ENCODE peak calls at places on chromosome 17, in eight cellular contexts. S is esophagus muscularis mucosa, M is ovary, D is fibroblast of pulmonary artery, C is uterus, F is Calu3, Z is osteocyte, K is mesothelial cell of epicardium. G is an unnamed sample.

GRCh38 chr17:63138713-63139112 is 172.7 kb downstream of the TANC2 start:
- DNase-seq in S (no peak), M (no peak), D (no peak), C (no peak), F (no peak), Z (no peak), K (no peak), G (no peak)

GRCh38 chr17:65662166-65662565 is 100.7 kb upstream of the AXIN2 start:
- DNase-seq in S (no peak), M (no peak), D (peak; percentile 77), C (no peak), F (no peak), Z (no peak), K (no peak), G (no peak)

GRCh38 chr17:27290916-27291598 is 2.9 kb upstream of the WSB1 start:
- DNase-seq in S (no peak), M (no peak), D (no peak), C (no peak), F (no peak), Z (no peak), K (no peak), G (no peak)

GRCh38 chr17:9401434-9401833 is 174.2 kb downstream of the STX8 start:
- DNase-seq in S (no peak), M (no peak), D (peak; percentile 61), C (no peak), F (no peak), Z (no peak), K (no peak), G (no peak)

GRCh38 chr17:42917236-42917603 is 16.6 kb downstream of the G6PC1 start:
- DNase-seq in S (no peak), M (no peak), D (no peak), C (no peak), F (no peak), Z (no peak), K (no peak), G (no peak)

GRCh38 chr17:30236807-30237206 is 1.3 kb upstream of the SLC6A4 start:
- DNase-seq in S (no peak), M (no peak), D (peak; percentile 40), C (no peak), F (peak; percentile 81), Z (peak; percentile 89), K (peak; percentile 55), G (no peak)

GRCh38 chr17:6506679-6507231 is 49.6 kb downstream of the PITPNM3 start:
- DNase-seq in S (no peak), M (peak; percentile 40), D (peak; percentile 63), C (no peak), F (peak; percentile 46), Z (no peak), K (no peak), G (no peak)

GRCh38 chr17:77324227-77324626 is 183.5 kb downstream of the SEC14L1 start:
- DNase-seq in S (no peak), M (peak; percentile 30), D (no peak), C (peak; percentile 29), F (no peak), Z (peak; percentile 66), K (peak; percentile 21), G (peak; percentile 56)

GRCh38 chr17:75998327-75998795 is 2.3 kb upstream of the CDK3 start:
- DNase-seq in S (no peak), M (no peak), D (no peak), C (no peak), F (no peak), Z (no peak), K (no peak), G (no peak)

GRCh38 chr17:40518401-40519088 is 17.1 kb upstream of the TNS4 start:
- DNase-seq in S (no peak), M (no peak), D (no peak), C (peak; percentile 8), F (peak; percentile 96), Z (no peak), K (no peak), G (no peak)

GRCh38 chr17:48567209-48567608 is 10.9 kb downstream of the HOXB4 start:
- DNase-seq in S (no peak), M (no peak), D (no peak), C (no peak), F (no peak), Z (no peak), K (no peak), G (no peak)

GRCh38 chr17:81702934-81703746 is at the start of gene MRPL12:
- DNase-seq in S (peak; percentile 97), M (peak; percentile 90), D (peak; percentile 94), C (peak; percentile 89), F (peak; percentile 91), Z (peak; percentile 95), K (peak; percentile 88), G (peak; percentile 91)
- TF ChIP-seq CTCF in S (peak; percentile 33), M (peak; percentile 66), D (no peak), C (peak; percentile 44), F (no peak), Z (peak; percentile 28), K (peak; percentile 40), G (peak; percentile 44)

DNA sequence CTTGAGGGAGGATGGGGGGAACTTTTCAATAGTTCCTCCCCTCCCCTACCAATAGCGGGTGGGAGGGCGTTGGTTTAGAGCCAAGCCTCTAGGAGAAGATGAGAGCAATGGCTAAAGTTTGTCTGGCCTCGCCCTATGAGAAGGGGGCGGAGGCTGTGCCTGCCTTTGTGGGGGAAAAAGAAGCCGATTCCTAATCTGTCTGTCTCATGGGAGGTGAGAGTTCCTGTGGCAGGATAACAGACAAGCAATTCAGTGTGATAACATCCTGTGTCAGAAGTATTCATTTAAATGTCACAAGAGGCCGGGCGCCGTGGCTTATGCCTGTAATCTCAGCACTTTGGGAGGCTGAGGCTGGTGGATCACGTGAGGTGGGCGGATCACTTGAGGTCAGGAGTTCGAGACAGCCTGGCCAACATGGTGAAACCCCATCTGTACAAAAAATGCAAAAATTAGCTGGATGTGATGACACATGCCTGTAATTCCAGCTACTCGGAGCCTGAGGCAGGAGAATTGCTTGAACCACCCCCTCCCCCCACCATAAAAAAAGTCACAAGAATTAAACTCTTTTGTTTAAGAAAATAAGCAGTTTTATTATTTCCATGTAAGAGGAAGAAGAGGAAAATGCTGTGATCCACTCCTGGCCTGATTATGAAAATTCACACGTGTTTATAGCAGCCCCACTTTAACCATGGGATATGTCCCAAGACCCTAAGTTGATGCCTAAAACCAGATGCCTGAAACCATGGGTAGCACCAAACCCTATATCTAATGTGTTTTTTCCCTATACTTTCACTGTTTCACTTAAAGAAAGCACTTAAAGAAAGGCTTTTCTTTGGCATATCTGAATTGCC is 1.7 kb downstream of the SLFN5 start:
- DNase-seq in S (peak; percentile 95), M (peak; percentile 33), D (peak; percentile 82), C (peak; percentile 70), F (peak; percentile 82), Z (peak; percentile 87), K (peak; percentile 49), G (peak; percentile 58)
- TF ChIP-seq CTCF in S (no peak), M (no peak), D (no peak), C (no peak), F (no peak), Z (no peak), K (no peak), G (no peak)

GRCh38 chr17:4555863-4556646 is 871 bp upstream of the MYBBP1A start:
- DNase-seq in S (no peak), M (no peak), D (no peak), C (no peak), F (no peak), Z (no peak), K (no peak), G (no peak)

GRCh38 chr17:4556996-4557395 is 1.8 kb upstream of the MYBBP1A start:
- DNase-seq in S (no peak), M (no peak), D (no peak), C (no peak), F (no peak), Z (no peak), K (no peak), G (no peak)

GRCh38 chr17:4554441-4554996 is 665 bp downstream of the MYBBP1A start:
- DNase-seq in S (no peak), M (peak; percentile 29), D (no peak), C (peak; percentile 30), F (no peak), Z (no peak), K (no peak), G (no peak)

GRCh38 chr17:4553669-4554068 is 1.5 kb downstream of the MYBBP1A start:
- DNase-seq in S (no peak), M (no peak), D (no peak), C (peak; percentile 17), F (no peak), Z (no peak), K (no peak), G (no peak)

DNA sequence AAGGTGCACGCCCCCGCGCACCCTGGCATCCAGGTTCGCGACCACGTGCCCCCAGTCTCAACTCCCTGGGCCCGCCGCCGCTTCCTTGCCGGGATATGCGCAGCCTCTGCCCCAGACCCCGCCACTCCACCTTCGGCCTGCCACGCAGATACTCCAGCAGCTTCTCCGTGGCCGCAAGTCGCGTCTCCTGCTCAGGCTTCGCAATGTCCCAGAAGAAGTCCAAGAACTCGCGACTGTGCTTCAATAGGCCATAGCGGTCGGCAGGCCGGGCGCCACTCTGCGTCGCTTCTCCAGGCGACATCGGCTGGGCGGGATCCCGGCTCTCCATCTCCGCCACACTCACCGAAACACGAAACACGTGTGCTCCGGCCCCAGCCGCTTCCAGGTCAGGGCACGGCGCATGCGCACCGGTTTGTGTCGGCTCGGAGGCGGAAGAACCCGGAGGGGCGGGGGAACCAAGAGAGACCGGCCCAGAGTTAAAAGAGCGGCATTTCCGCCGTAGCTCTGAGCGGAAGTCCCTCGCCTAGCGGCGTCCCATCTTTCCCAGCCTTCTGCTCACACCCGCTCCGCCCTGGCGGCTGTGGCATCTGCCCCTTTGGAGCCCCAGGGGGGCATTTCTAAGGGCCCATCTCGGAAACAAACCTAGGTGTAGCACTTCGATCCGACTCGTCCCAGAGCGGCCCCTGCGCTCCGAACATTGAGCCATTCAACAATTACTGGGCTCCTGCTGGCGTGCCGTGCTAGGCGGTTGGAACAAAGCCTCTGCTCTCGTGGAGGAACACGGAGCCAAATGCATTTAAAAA is at the start of gene MYBBP1A:
- DNase-seq in S (peak; percentile 99), M (peak; percentile 97), D (peak; percentile 95), C (peak; percentile 96), F (peak; percentile 94), Z (peak; percentile 99), K (peak; percentile 96), G (peak; percentile 97)
- TF ChIP-seq CTCF in S (peak; percentile 49), M (no peak), D (peak; percentile 5), C (peak; percentile 55), F (no peak), Z (peak; percentile 52), K (peak; percentile 19), G (peak; percentile 73)

GRCh38 chr17:45792437-45792836 is 8.3 kb downstream of the CRHR1 start:
- DNase-seq in S (no peak), M (no peak), D (no peak), C (no peak), F (no peak), Z (no peak), K (no peak), G (no peak)

GRCh38 chr17:45791935-45792334 is 7.8 kb downstream of the CRHR1 start:
- DNase-seq in S (no peak), M (no peak), D (no peak), C (no peak), F (peak; percentile 77), Z (no peak), K (no peak), G (no peak)

GRCh38 chr17:45792995-45793755 is 9.1 kb downstream of the CRHR1 start:
- DNase-seq in S (no peak), M (no peak), D (peak; percentile 35), C (no peak), F (peak; percentile 28), Z (no peak), K (no peak), G (no peak)

GRCh38 chr17:45793999-45794540 is 9.9 kb downstream of the CRHR1 start:
- DNase-seq in S (no peak), M (no peak), D (no peak), C (no peak), F (no peak), Z (no peak), K (no peak), G (no peak)

GRCh38 chr17:45794840-45795239 is 10.7 kb downstream of the CRHR1 start:
- DNase-seq in S (no peak), M (no peak), D (no peak), C (no peak), F (peak; percentile 46), Z (no peak), K (no peak), G (no peak)
- TF ChIP-seq CTCF in S (no peak), M (no peak), D (no peak), C (no peak), F (no peak), Z (no peak), K (no peak), G (peak; percentile 12)